ENCODE peak calls at places on chromosomes 4 and X, in ten cellular contexts. K, I, U, H, Q, P, W, Y, V and L are unnamed samples.

GRCh38 chr4:85081196-85081595 is 114.7 kb upstream of the WDFY3 start:
- DNase-seq in K (no peak), I (no peak), U (no peak), H (no peak), Q (no peak), P (no peak), W (no peak), Y (no peak), V (no peak), L (no peak)

GRCh38 chrX:107716816-107717700 is 58.5 kb downstream of the TSC22D3 start:
- DNase-seq in K (peak; percentile 46), I (peak; percentile 93), U (peak; percentile 90), H (peak; percentile 77), Q (no peak), P (peak; percentile 80), W (peak; percentile 82), Y (no peak), V (peak; percentile 96), L (peak; percentile 92)

GRCh38 chr4:40630335-40631021 is 814 bp upstream of the RBM47 start:
- DNase-seq in K (peak; percentile 26), I (peak; percentile 92), U (peak; percentile 44), H (no peak), Q (no peak), P (peak; percentile 73), W (no peak), Y (no peak), V (no peak), L (peak; percentile 83)

GRCh38 chr4:121154103-121154515 is 10.0 kb downstream of the TNIP3 start:
- DNase-seq in K (no peak), I (no peak), U (no peak), H (no peak), Q (no peak), P (no peak), W (no peak), Y (no peak), V (no peak), L (no peak)

GRCh38 chr4:100189820-100190642 is at the start of gene DDIT4L:
- DNase-seq in K (peak; percentile 15), I (peak; percentile 91), U (peak; percentile 36), H (peak; percentile 6), Q (no peak), P (peak; percentile 38), W (peak; percentile 74), Y (no peak), V (peak; percentile 78), L (peak; percentile 46)

GRCh38 chr4:14218641-14219040 is 591.1 kb upstream of the BOD1L1 start:
- DNase-seq in K (no peak), I (no peak), U (no peak), H (peak; percentile 88), Q (no peak), P (peak; percentile 18), W (no peak), Y (no peak), V (no peak), L (no peak)

GRCh38 chr4:145539677-145540076 is 58.0 kb downstream of the SMAD1 start:
- DNase-seq in K (no peak), I (no peak), U (no peak), H (no peak), Q (no peak), P (no peak), W (no peak), Y (no peak), V (no peak), L (no peak)

GRCh38 chrX:19334945-19335626 is 8.6 kb upstream of the PDHA1 start:
- DNase-seq in K (peak; percentile 40), I (peak; percentile 70), U (no peak), H (peak; percentile 5), Q (no peak), P (no peak), W (no peak), Y (no peak), V (no peak), L (no peak)

GRCh38 chrX:134171661-134172587 is 65.1 kb upstream of the CCDC160 start:
- DNase-seq in K (no peak), I (peak; percentile 74), U (peak; percentile 34), H (no peak), Q (no peak), P (peak; percentile 15), W (peak; percentile 11), Y (no peak), V (no peak), L (no peak)

GRCh38 chr4:118798658-118799057 is 37.3 kb downstream of the SEC24D start:
- DNase-seq in K (no peak), I (peak; percentile 73), U (no peak), H (no peak), Q (no peak), P (no peak), W (peak; percentile 21), Y (no peak), V (no peak), L (no peak)

GRCh38 chr4:23320881-23321612 is 568.8 kb downstream of the PPARGC1A start:
- DNase-seq in K (no peak), I (no peak), U (no peak), H (no peak), Q (no peak), P (no peak), W (no peak), Y (no peak), V (no peak), L (no peak)

GRCh38 chr4:69707807-69708206 is 52.6 kb downstream of the SULT1B1 start:
- DNase-seq in K (no peak), I (no peak), U (no peak), H (peak; percentile 92), Q (no peak), P (no peak), W (no peak), Y (no peak), V (no peak), L (no peak)

GRCh38 chr4:101050088-101050835 is 297.1 kb downstream of the PPP3CA start:
- DNase-seq in K (no peak), I (no peak), U (no peak), H (no peak), Q (no peak), P (no peak), W (no peak), Y (no peak), V (no peak), L (no peak)

GRCh38 chr4:112807999-112808398 is 171.1 kb downstream of the LARP7 start:
- DNase-seq in K (no peak), I (no peak), U (no peak), H (no peak), Q (no peak), P (no peak), W (peak; percentile 35), Y (no peak), V (no peak), L (no peak)

GRCh38 chrX:17456526-17456925 is 81.5 kb downstream of the NHS start:
- DNase-seq in K (no peak), I (peak; percentile 48), U (no peak), H (no peak), Q (no peak), P (no peak), W (no peak), Y (no peak), V (no peak), L (no peak)

GRCh38 chr4:67218883-67219282 is 326.4 kb downstream of the CENPC start:
- DNase-seq in K (no peak), I (no peak), U (no peak), H (no peak), Q (no peak), P (no peak), W (no peak), Y (no peak), V (no peak), L (no peak)
- H3K27ac ChIP-seq in K (no peak overlapping the region), I (no peak overlapping the region), U (no peak overlapping the region), H (no peak overlapping the region), Q (no peak overlapping the region), P (no peak overlapping the region), W (no peak overlapping the region), Y (no peak overlapping the region), V (no peak overlapping the region), L (no peak overlapping the region)

GRCh38 chr4:87843936-87844335 is 11.2 kb downstream of the MEPE start:
- DNase-seq in K (no peak), I (no peak), U (peak; percentile 35), H (peak; percentile 48), Q (no peak), P (no peak), W (peak; percentile 97), Y (no peak), V (no peak), L (no peak)
- H3K27ac ChIP-seq in K (no peak overlapping the region), I (no peak overlapping the region), U (peak overlapping the region; percentile 38), H (no peak overlapping the region), Q (no peak overlapping the region), P (no peak overlapping the region), W (peak overlapping the region; percentile 87), Y (no peak overlapping the region), V (peak overlapping the region; percentile 61), L (peak overlapping the region; percentile 77)

GRCh38 chr4:122775987-122776836 is 43.7 kb downstream of the BBS12 start:
- DNase-seq in K (no peak), I (peak; percentile 71), U (no peak), H (peak; percentile 60), Q (no peak), P (no peak), W (no peak), Y (no peak), V (no peak), L (no peak)
- H3K27ac ChIP-seq in K (no peak overlapping the region), I (no peak overlapping the region), U (no peak overlapping the region), H (no peak overlapping the region), Q (peak overlapping the region; percentile 44), P (no peak overlapping the region), W (peak overlapping the region; percentile 79), Y (no peak overlapping the region), V (no peak overlapping the region), L (no peak overlapping the region)

GRCh38 chrX:102658551-102658950 is 7.3 kb downstream of the GPRASP1 start:
- DNase-seq in K (no peak), I (no peak), U (no peak), H (no peak), Q (no peak), P (no peak), W (peak; percentile 8), Y (no peak), V (no peak), L (no peak)

GRCh38 chrX:102654696-102655095 is 3.4 kb downstream of the GPRASP1 start:
- DNase-seq in K (no peak), I (no peak), U (no peak), H (no peak), Q (no peak), P (no peak), W (no peak), Y (no peak), V (no peak), L (no peak)

DNA sequence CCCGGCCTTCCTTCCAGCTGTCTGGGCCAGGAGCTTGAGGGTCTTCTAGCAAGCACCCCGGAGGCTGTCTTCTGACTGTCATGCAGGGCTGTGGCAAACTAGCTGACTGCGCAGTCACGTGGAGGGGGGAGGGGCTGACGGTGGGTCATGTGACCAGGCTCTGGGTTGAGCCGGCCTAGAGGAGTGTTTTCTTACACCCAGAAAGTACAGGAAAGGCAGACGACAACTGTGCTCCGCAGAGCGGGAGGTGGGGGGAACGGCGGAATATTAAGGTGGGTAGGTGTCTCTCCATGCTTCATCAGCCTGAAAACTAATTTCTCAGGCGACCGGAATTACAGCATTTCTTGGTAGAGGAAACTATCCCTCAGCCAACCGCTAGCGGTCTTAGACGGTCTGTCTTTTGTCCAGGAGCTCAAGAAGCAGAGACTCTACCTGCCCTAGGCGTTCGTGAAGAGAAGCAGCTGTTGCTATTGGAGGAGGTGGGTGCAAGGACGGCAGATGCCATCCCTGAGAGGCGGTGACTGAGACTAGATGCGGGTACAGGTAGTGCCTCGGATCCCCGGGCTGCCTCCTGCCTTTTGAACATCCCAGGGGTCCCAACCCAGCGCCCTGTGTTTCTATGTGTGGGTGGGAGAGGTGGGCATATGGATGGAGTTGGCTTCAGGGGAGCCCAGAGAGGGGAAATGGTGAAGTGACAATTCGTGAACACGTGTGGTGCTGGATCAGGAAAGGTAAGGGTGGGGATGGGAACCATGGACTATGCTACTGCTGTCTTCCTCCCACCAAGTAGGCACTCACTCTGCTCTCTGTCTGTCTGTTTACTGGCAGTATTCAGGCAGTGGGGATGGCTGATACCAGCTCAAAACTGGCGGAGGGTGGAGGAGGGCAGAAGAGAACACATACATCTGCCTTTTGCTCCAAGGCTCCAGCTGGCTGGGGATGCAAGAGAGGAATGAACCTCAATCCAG is 8.8 kb downstream of the GPRASP1 start:
- DNase-seq in K (no peak), I (peak; percentile 91), U (peak; percentile 80), H (no peak), Q (peak; percentile 53), P (peak; percentile 81), W (peak; percentile 81), Y (no peak), V (peak; percentile 88), L (peak; percentile 88)
- H3K27ac ChIP-seq in K (no peak overlapping the region), I (no peak overlapping the region), U (peak overlapping the region; percentile 65), H (no peak overlapping the region), Q (peak overlapping the region; percentile 77), P (peak overlapping the region; percentile 63), W (peak overlapping the region; percentile 33), Y (no peak overlapping the region), V (peak overlapping the region; percentile 25), L (peak overlapping the region; percentile 30)